ENCODE peak calls at places on chromosomes 1 and 21, in eight cellular contexts. M, G, Q, R, F, Y, S and H are unnamed samples.

GRCh38 chr1:15207829-15208429 is 39.1 kb upstream of the FHAD1 start:
- DNase-seq in G (peak; percentile 54), Q (no peak), M (no peak), S (no peak), F (no peak), R (no peak), Y (no peak), H (no peak)

GRCh38 chr1:145858238-145858936 is 494 bp downstream of the PIAS3 start:
- DNase-seq in M (peak; percentile 89), R (peak; percentile 71), F (peak; percentile 52), S (peak; percentile 67), Q (peak; percentile 35), Y (no peak), G (peak; percentile 59), H (no peak)

GRCh38 chr1:156657971-156658319 is 16.0 kb downstream of the BCAN start:
- DNase-seq in M (no peak), Q (no peak), R (no peak), S (no peak), F (no peak), G (no peak), Y (no peak), H (no peak)

GRCh38 chr1:155978325-155978972 is at the start of gene ARHGEF2:
- DNase-seq in R (peak; percentile 85), Q (peak; percentile 56), F (peak; percentile 87), M (peak; percentile 95), G (peak; percentile 70), Y (peak; percentile 59), S (peak; percentile 85), H (no peak)

GRCh38 chr1:33764149-33764548 is 99.7 kb upstream of the HMGB4 start:
- DNase-seq in R (no peak), Q (no peak), S (no peak), F (no peak), M (no peak), G (no peak), Y (no peak), H (no peak)

GRCh38 chr1:66364578-66365391 is 169.2 kb upstream of the SGIP1 start:
- DNase-seq in Y (no peak), F (no peak), S (no peak), R (no peak), M (no peak), G (no peak), Q (no peak), H (peak; percentile 89)

GRCh38 chr1:86833461-86834215 is 80.3 kb downstream of the SELENOF start:
- DNase-seq in Q (peak; percentile 95), S (peak; percentile 61), Y (peak; percentile 35), G (peak; percentile 81), F (peak; percentile 19), M (peak; percentile 88), R (peak; percentile 61), H (peak; percentile 83)

GRCh38 chr21:44027607-44028286 is 15.6 kb downstream of the TRAPPC10 start:
- DNase-seq in F (no peak), Y (no peak), M (no peak), G (no peak), R (no peak), S (no peak), Q (no peak), H (no peak)

GRCh38 chr1:41399148-41399795 is 38.0 kb downstream of the FOXO6 start:
- DNase-seq in Y (no peak), R (no peak), M (peak; percentile 76), F (peak; percentile 58), G (peak; percentile 58), Q (no peak), S (peak; percentile 70), H (no peak)

GRCh38 chr1:100952104-100952745 is 56.3 kb downstream of the SLC30A7 start:
- DNase-seq in Q (no peak), R (no peak), F (no peak), S (no peak), M (no peak), Y (no peak), G (no peak), H (no peak)

GRCh38 chr1:32215629-32216505 is 6.3 kb downstream of the TMEM234 start:
- DNase-seq in S (no peak), R (peak; percentile 62), G (peak; percentile 72), M (peak; percentile 83), Q (peak; percentile 76), F (peak; percentile 44), Y (no peak), H (peak; percentile 49)

GRCh38 chr1:184068354-184068753 is 16.8 kb downstream of the TSEN15 start:
- DNase-seq in Q (no peak), S (no peak), G (no peak), R (no peak), M (peak; percentile 83), Y (no peak), F (no peak), H (no peak)

GRCh38 chr1:77996734-77997133 is 8.0 kb upstream of the DNAJB4 start:
- DNase-seq in S (no peak), G (no peak), R (no peak), Q (no peak), Y (no peak), F (no peak), M (no peak), H (no peak)

GRCh38 chr21:35658242-35658641 is 402.1 kb downstream of the SETD4 start:
- DNase-seq in S (no peak), Y (no peak), F (no peak), R (no peak), M (no peak), Q (peak; percentile 77), G (no peak), H (peak; percentile 87)

GRCh38 chr1:218665216-218665615 is 320.1 kb downstream of the TGFB2 start:
- DNase-seq in R (peak; percentile 44), Y (no peak), Q (peak; percentile 85), M (no peak), F (peak; percentile 29), S (peak; percentile 43), G (peak; percentile 16), H (peak; percentile 29)

GRCh38 chr1:78716186-78716585 is 66.6 kb downstream of the IFI44 start:
- DNase-seq in S (no peak), Y (no peak), F (no peak), Q (peak; percentile 84), R (no peak), G (no peak), M (no peak), H (peak; percentile 44)

GRCh38 chr1:119674110-119674509 is 26.0 kb upstream of the ZNF697 start:
- DNase-seq in Y (no peak), M (peak; percentile 20), G (no peak), Q (peak; percentile 74), F (no peak), R (no peak), S (no peak), H (peak; percentile 77)

DNA sequence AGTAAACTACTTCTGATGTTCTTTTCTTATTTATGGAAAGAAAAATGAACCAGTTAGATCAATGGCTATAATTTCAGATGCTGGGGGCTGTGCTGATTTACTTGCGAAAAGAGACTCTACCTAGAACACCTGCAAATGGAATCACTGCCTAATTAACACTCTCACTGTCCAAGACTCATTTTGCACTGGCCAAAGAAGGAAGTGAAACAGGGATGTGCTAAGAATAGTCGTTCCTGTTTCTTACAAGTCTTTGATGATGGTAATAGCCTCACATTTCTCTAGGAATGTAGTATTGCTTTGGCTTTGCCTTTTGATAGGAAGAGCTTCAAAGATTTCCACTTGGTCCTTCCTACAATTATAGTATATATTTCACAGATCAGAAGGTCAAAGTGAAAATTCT is 12.7 kb upstream of the TSNAX start:
- DNase-seq in R (no peak), M (no peak), S (no peak), G (no peak), Y (no peak), F (no peak), Q (no peak), H (no peak)
- TF ChIP-seq CTCF in R (no peak), M (no peak), S (no peak), G (no peak), Y (no peak), F (no peak), Q (no peak), H (no peak)

DNA sequence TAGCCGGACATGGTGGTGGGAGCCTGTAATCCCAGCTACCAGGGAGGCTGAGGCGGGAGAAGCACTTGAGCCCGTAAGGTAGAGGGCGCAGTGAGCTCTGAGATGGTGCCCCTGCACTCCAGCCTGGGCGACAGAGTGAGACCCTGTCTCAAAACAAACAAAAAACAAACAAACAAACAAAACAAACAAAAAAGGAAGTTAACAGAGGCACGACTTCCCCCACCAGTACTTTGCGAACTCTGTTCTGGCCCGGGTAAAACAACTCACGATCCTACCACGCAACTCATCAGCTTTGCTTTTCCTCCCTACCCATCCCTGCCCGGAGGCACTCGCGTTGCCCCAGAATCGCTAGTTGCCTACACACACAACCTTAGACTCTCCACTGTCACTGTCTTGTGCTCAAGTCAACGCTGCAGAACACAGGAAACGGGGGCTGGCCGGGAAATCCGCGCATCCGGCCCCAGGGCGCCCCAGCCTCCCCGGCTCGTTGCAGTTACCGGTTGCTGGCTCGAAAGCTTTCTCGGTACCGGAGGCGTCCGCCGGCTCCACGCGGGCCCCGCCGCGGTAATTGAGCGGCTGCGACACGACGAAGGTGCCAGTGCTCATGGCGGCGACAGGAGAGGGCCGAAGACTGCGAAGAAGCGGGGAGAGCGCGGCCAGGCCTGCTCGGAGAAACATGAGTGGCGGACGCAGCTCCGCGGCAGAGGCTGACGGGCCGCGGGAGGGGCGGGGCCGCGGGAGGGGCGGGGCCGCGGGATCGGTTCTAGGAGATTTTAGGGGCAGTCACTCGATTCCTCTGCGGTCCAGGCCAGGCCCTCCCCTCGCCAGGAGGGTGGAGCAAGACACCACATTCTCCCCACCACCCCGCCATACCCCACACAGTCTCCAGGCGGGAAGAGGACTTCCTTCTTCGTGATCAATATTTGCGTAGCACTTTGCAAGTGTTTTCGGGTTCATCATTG is at the start of gene ALDH9A1:
- DNase-seq in R (peak; percentile 90), Q (peak; percentile 84), S (peak; percentile 93), M (peak; percentile 92), G (peak; percentile 84), Y (peak; percentile 67), F (peak; percentile 92), H (peak; percentile 82)
- TF ChIP-seq CTCF in R (no peak), Q (peak; percentile 28), S (peak; percentile 33), M (peak; percentile 48), G (peak; percentile 46), Y (no peak), F (peak; percentile 59), H (peak; percentile 69)

DNA sequence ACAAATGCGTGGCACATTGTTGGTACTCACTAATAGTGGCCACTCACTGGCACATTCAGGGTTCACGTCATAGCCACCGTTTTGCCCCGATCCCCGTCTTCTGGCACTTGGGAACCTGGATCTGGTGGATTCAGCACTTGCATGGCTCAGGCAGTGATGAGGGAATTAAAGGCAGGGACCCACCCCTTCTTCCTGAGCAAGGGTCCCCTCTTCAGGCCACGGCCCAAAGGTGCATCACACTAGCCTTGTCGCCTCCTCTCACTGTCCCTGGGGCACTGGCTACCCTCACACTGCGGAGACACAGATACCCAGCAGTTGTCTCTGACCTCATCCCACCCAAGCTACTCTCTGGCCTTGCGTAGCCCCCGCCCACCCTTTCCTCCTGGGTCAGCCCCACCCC is 19.9 kb upstream of the LDLRAP1 start:
- DNase-seq in M (peak; percentile 38), R (no peak), F (no peak), Y (no peak), S (no peak), G (no peak), Q (peak; percentile 29), H (no peak)
- TF ChIP-seq CTCF in M (peak; percentile 17), R (no peak), F (peak; percentile 36), Y (no peak), S (no peak), G (no peak), Q (peak; percentile 21), H (peak; percentile 55)

DNA sequence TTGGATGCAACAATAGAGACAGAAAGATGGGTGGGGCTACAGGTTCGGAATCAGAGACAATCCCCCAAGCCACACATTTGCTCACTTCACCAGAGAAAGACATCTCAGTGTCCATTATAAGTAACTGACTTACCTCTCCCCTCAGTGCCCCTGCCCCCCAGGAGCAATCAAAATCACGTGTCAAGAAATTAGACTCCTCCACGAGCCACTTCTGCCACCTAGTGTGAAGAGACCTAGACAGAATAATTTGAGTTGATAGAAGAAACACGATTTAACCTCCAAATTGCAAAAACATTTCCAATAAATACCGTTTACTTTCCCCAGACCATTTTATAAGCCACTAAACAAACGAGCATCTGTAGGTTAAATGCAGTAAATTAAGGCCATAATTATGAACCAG is 123.2 kb downstream of the SLC30A10 start:
- DNase-seq in M (no peak), G (no peak), Q (no peak), F (no peak), Y (no peak), R (no peak), S (no peak), H (no peak)
- TF ChIP-seq CTCF in M (no peak), G (no peak), Q (no peak), F (peak; percentile 34), Y (no peak), R (no peak), S (no peak), H (no peak)